ENCODE peak calls at places on chromosome 12, in eight cellular contexts. I, G, Y, F, B, U, L and T are unnamed samples.

GRCh38 chr12:128820253-128820652 is 3.5 kb downstream of the SLC15A4 start:
- DNase-seq in I (no peak), G (no peak), Y (no peak), F (no peak), B (peak), U (no peak), L (no peak), T (no peak)

GRCh38 chr12:117774986-117775775 is 193.6 kb downstream of the KSR2 start:
- DNase-seq in I (no peak), G (no peak), Y (no peak), F (no peak), B (no peak), U (no peak), L (no peak), T (no peak)

GRCh38 chr12:131491155-131491554 is 219.7 kb upstream of the SFSWAP start:
- DNase-seq in I (no peak), G (no peak), Y (no peak), F (no peak), B (no peak), U (no peak), L (no peak), T (no peak)

GRCh38 chr12:107337354-107338095 is 244.2 kb upstream of the CRY1 start:
- DNase-seq in I (no peak), G (no peak), Y (no peak), F (no peak), B (no peak), U (no peak), L (peak), T (peak)

GRCh38 chr12:47964102-47964723 is 817 bp downstream of the TMEM106C start:
- DNase-seq in I (peak), G (peak), Y (no peak), F (no peak), B (no peak), U (no peak), L (no peak), T (peak)

GRCh38 chr12:27965411-27965810 is 7.1 kb downstream of the PTHLH start:
- DNase-seq in I (peak), G (no peak), Y (no peak), F (no peak), B (no peak), U (no peak), L (peak), T (no peak)

GRCh38 chr12:126210448-126210847 is 1145.2 kb downstream of the AACS start:
- DNase-seq in I (no peak), G (no peak), Y (no peak), F (no peak), B (no peak), U (no peak), L (no peak), T (no peak)

GRCh38 chr12:125856899-125857298 is 791.7 kb downstream of the AACS start:
- DNase-seq in I (no peak), G (no peak), Y (no peak), F (no peak), B (no peak), U (no peak), L (no peak), T (no peak)

GRCh38 chr12:105945935-105946334 is 192.8 kb downstream of the NUAK1 start:
- DNase-seq in I (no peak), G (no peak), Y (no peak), F (no peak), B (no peak), U (no peak), L (no peak), T (no peak)

GRCh38 chr12:92574911-92575570 is 127.7 kb upstream of the PLEKHG7 start:
- DNase-seq in I (no peak), G (no peak), Y (no peak), F (no peak), B (no peak), U (no peak), L (no peak), T (no peak)

GRCh38 chr12:12017798-12018197 is 52.9 kb upstream of the BCL2L14 start:
- DNase-seq in I (no peak), G (no peak), Y (no peak), F (no peak), B (no peak), U (no peak), L (no peak), T (no peak)

GRCh38 chr12:98754095-98754494 is 109.0 kb downstream of the APAF1 start:
- DNase-seq in I (peak), G (peak), Y (no peak), F (peak), B (peak), U (peak), L (peak), T (no peak)

GRCh38 chr12:120932956-120933526 is 28.9 kb upstream of the SPPL3 start:
- DNase-seq in I (no peak), G (no peak), Y (no peak), F (no peak), B (no peak), U (no peak), L (no peak), T (no peak)